ENCODE peak calls at places on chromosomes 1 and 21, in ten cellular contexts. O is A549, K is right lobe of liver, T is heart left ventricle, A is HepG2, B is gastrocnemius medialis, F is GM12878, J is upper lobe of left lung, C is HCT116, X is K562. H is an unnamed sample.

GRCh38 chr1:64186138-64186897 is 17.1 kb upstream of the UBE2U start:
- ATAC-seq in O (no peak), K (no peak), T (peak), A (no peak), B (peak), F (no peak), J (peak), C (no peak), X (no peak), H (no peak)

GRCh38 chr1:1881727-1882126 is 9.2 kb downstream of the GNB1 start:
- ATAC-seq in O (no peak), K (peak), T (peak), A (peak), B (no peak), F (no peak), J (no peak), C (no peak), X (no peak), H (no peak)

GRCh38 chr1:39666772-39667171 is 5.1 kb downstream of the NT5C1A start:
- ATAC-seq in O (no peak), K (no peak), T (no peak), A (no peak), B (no peak), F (peak), J (no peak), C (no peak), X (no peak), H (no peak)

GRCh38 chr21:41865002-41865777 is 14.0 kb downstream of the PRDM15 start:
- ATAC-seq in O (no peak), K (no peak), T (no peak), A (no peak), B (no peak), F (peak), J (no peak), C (no peak), X (peak), H (no peak)

GRCh38 chr1:91099746-91100621 is 78.1 kb upstream of the ZNF644 start:
- ATAC-seq in O (no peak), K (no peak), T (no peak), A (peak), B (no peak), F (peak), J (no peak), C (peak), X (no peak), H (no peak)

GRCh38 chr1:204499511-204500468 is 5.2 kb upstream of the PIK3C2B start:
- ATAC-seq in O (no peak), K (no peak), T (no peak), A (no peak), B (no peak), F (no peak), J (no peak), C (no peak), X (no peak), H (no peak)

GRCh38 chr1:95002657-95003432 is 69.9 kb downstream of the ALG14 start:
- ATAC-seq in O (no peak), K (peak), T (peak), A (peak), B (no peak), F (no peak), J (peak), C (no peak), X (peak), H (no peak)

GRCh38 chr1:150159550-150159949 is 9.8 kb downstream of the PLEKHO1 start:
- ATAC-seq in O (no peak), K (peak), T (peak), A (no peak), B (no peak), F (peak), J (peak), C (no peak), X (no peak), H (no peak)

GRCh38 chr1:232880354-232880753 is 70.1 kb upstream of the NTPCR start:
- ATAC-seq in O (peak), K (peak), T (no peak), A (peak), B (no peak), F (peak), J (no peak), C (peak), X (peak), H (no peak)

GRCh38 chr1:244712669-244713068 is 59.7 kb downstream of the DESI2 start:
- ATAC-seq in O (no peak), K (no peak), T (no peak), A (no peak), B (no peak), F (peak), J (no peak), C (no peak), X (peak), H (no peak)

GRCh38 chr21:34878940-34879339 is 170.2 kb downstream of the RUNX1 start:
- ATAC-seq in O (peak), K (no peak), T (no peak), A (no peak), B (no peak), F (no peak), J (no peak), C (no peak), X (no peak), H (no peak)
- H3K27ac ChIP-seq in O (peak), K (no peak), T (no peak), A (no peak), B (no peak), F (no peak), J (peak), C (no peak), X (no peak), H (no peak)

DNA sequence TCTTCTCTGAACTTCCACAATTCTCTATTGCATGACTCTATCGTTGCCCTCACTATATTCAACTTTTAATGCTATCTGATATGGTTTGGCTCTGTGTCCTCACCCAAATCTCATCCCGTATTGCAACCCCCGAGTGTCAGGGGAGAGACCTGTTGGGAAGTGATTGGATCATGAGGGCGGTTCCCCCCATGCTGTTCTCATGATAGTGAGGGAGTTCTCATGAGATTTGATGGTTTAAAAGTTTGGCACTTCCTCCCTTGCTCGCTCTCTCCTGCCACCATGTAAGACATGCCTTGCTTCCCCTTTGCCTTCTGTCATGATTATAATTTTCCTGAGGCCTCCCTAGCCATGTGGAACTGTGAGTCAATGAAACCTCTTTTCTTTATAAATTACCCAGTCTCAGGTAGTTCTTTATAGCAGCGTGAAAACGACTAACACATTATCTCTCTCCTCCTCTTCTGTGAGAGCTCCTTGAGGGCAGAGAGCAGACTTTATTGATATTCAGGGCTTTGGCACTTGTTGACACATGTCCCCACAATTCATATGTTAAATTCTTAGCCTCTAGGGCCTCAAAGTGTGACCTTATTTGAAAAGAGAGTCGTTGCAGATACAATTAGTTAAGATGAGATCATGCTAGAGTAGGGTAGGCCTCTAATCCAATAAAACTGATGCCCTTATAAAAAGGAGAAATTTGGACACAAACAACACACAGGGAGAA is 52.1 kb downstream of the ADCY10 start:
- ATAC-seq in O (no peak), K (no peak), T (no peak), A (no peak), B (no peak), F (no peak), J (no peak), C (no peak), X (peak), H (no peak)
- H3K4me3 ChIP-seq in O (no peak), K (no peak), T (no peak), A (no peak), B (no peak), F (no peak), J (no peak), C (no peak), X (no peak), H (no peak)

GRCh38 chr1:52702886-52703787 is 5.0 kb upstream of the COA7 start:
- ATAC-seq in O (peak), K (peak), T (peak), A (peak), B (peak), F (peak), J (peak), C (peak), X (peak), H (peak)
- TF ChIP-seq POLR2A in O (peak), K (peak), T (no peak), A (peak), B (peak), F (peak), J (no peak), C (no peak), X (peak), H (no peak)

DNA sequence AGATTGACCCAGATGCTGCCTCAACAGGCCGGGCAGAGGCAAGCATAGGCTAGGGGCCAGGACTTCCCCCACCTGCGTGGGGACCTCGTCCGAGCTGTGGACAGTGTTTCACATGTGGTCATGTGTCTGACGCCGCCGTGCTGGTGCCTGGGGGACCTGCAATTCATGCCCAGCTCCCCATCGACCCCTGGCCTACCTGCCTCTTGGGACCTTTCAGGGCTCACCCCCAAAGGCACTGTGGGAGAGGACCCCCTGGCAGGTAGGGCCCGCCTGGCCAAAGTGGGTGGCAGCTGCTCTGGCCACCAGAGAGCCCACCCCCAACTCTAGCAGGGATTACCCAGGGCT is 4.4 kb downstream of the TMEM201 start:
- ATAC-seq in O (no peak), K (no peak), T (no peak), A (no peak), B (no peak), F (no peak), J (no peak), C (no peak), X (no peak), H (no peak)
- H3K27ac ChIP-seq in O (no peak), K (no peak), T (peak), A (peak), B (peak), F (peak), J (peak), C (peak), X (peak), H (no peak)

DNA sequence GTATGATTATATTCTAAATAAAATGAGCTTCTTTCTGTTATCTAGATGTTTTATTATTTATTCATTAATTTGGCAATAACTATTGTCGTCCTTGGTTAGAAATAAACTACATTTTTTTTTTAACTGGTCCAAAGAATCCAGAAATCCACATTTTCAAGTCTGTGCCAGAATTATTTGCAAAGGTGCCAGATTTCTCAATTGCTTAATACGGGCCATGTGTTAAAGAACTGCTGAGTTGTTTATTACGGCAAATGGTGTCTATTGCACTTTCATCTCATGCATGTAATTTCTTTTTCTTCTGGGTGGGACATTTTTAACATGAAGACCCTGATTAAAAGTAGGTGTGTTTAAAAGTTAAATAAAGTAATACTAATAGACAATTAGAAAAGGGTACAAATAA is 577.5 kb upstream of the ZRANB2 start:
- ATAC-seq in O (no peak), K (no peak), T (peak), A (no peak), B (no peak), F (no peak), J (peak), C (no peak), X (no peak), H (no peak)
- H3K4me3 ChIP-seq in O (no peak), K (no peak), T (no peak), A (no peak), B (no peak), F (no peak), J (no peak), C (no peak), X (no peak), H (no peak)